ENCODE peak calls at places on chromosomes 13 and 19, in six cellular contexts. H is LoVo, C is fibroblast of pulmonary artery, J is T-cell, D is NCI-H1930, O is colonic mucosa. A is an unnamed sample.

GRCh38 chr19:56841194-56841546 is 644 bp upstream of the PEG3 start:
- DNase-seq in H (no peak), C (no peak), J (no peak), D (no peak), O (no peak), A (no peak)

GRCh38 chr19:44644391-44645016 is 794 bp downstream of the PVR start:
- DNase-seq in H (peak; percentile 39), C (peak; percentile 37), J (no peak), D (peak; percentile 29), O (peak; percentile 49), A (no peak)

GRCh38 chr13:23949200-23949599 is 51.9 kb upstream of the C1QTNF9B start:
- DNase-seq in H (no peak), C (no peak), J (no peak), D (no peak), O (no peak), A (peak; percentile 27)

GRCh38 chr19:56142087-56142787 is 1.1 kb downstream of the ZNF444 start:
- DNase-seq in H (no peak), C (no peak), J (no peak), D (no peak), O (peak; percentile 80), A (no peak)

GRCh38 chr19:29667941-29668340 is 2.7 kb downstream of the PLEKHF1 start:
- DNase-seq in H (no peak), C (no peak), J (peak; percentile 67), D (no peak), O (no peak), A (no peak)

GRCh38 chr19:47479701-47480503 is 4.1 kb downstream of the KPTN start:
- DNase-seq in H (no peak), C (no peak), J (no peak), D (no peak), O (peak; percentile 47), A (no peak)

GRCh38 chr19:5308471-5309437 is 31.9 kb downstream of the PTPRS start:
- DNase-seq in H (no peak), C (peak; percentile 89), J (no peak), D (no peak), O (peak; percentile 39), A (peak; percentile 90)

GRCh38 chr19:4375620-4376228 is 24.6 kb downstream of the SH3GL1 start:
- DNase-seq in H (no peak), C (peak; percentile 80), J (no peak), D (no peak), O (no peak), A (no peak)

GRCh38 chr13:30722361-30722760 is 13.0 kb upstream of the ALOX5AP start:
- DNase-seq in H (no peak), C (no peak), J (no peak), D (no peak), O (no peak), A (no peak)

GRCh38 chr13:40496035-40496810 is 170.2 kb downstream of the FOXO1 start:
- DNase-seq in H (no peak), C (no peak), J (no peak), D (no peak), O (no peak), A (no peak)

GRCh38 chr13:25380082-25380481 is 8.3 kb downstream of the ATP8A2 start:
- DNase-seq in H (no peak), C (no peak), J (no peak), D (no peak), O (no peak), A (no peak)

GRCh38 chr19:17615889-17616685 is 60.6 kb downstream of the COLGALT1 start:
- DNase-seq in H (no peak), C (no peak), J (no peak), D (no peak), O (no peak), A (no peak)

A was measured in NCI-H2081 treated with DMSO at 0.1 percent for 48 hours.